ENCODE peak calls at places on chromosomes 4 and X, in nine cellular contexts. One of them, this sample, is unnamed. For H3K4me1, the result is how much of the 10 kb centered on the place peaks cover.

GRCh38 chr4:4344915-4345527 is 41.9 kb upstream of the NSG1 start:
- DNase-seq in HepG2: no peak
- DNase-seq in ascending aorta: no peak
- DNase-seq in OCI-LY7: peak
- DNase-seq in SJSA1: no peak
- DNase-seq in gastrocnemius medialis: no peak
- DNase-seq in mammary epithelial cell: no peak
- DNase-seq in upper lobe of left lung: no peak
- DNase-seq in fibroblast of lung: no peak
- DNase-seq in this sample: no peak

GRCh38 chr4:38386011-38386551 is 277.9 kb upstream of the KLF3 start:
- DNase-seq in HepG2: no peak
- DNase-seq in ascending aorta: no peak
- DNase-seq in OCI-LY7: no peak
- DNase-seq in SJSA1: no peak
- DNase-seq in gastrocnemius medialis: no peak
- DNase-seq in mammary epithelial cell: no peak
- DNase-seq in upper lobe of left lung: no peak
- DNase-seq in fibroblast of lung: no peak
- DNase-seq in this sample: no peak

GRCh38 chr4:72391281-72391680 is 177.7 kb downstream of the ADAMTS3 start:
- DNase-seq in HepG2: no peak
- DNase-seq in ascending aorta: no peak
- DNase-seq in OCI-LY7: no peak
- DNase-seq in SJSA1: no peak
- DNase-seq in gastrocnemius medialis: no peak
- DNase-seq in mammary epithelial cell: no peak
- DNase-seq in upper lobe of left lung: no peak
- DNase-seq in fibroblast of lung: no peak
- DNase-seq in this sample: no peak

GRCh38 chr4:3829954-3830773 is 64.0 kb downstream of the ADRA2C start:
- DNase-seq in HepG2: peak
- DNase-seq in ascending aorta: no peak
- DNase-seq in OCI-LY7: no peak
- DNase-seq in SJSA1: no peak
- DNase-seq in gastrocnemius medialis: no peak
- DNase-seq in mammary epithelial cell: no peak
- DNase-seq in upper lobe of left lung: no peak
- DNase-seq in fibroblast of lung: no peak
- DNase-seq in this sample: no peak

GRCh38 chr4:94412019-94413017 is 39.4 kb upstream of the PDLIM5 start:
- DNase-seq in HepG2: peak
- DNase-seq in ascending aorta: no peak
- DNase-seq in OCI-LY7: no peak
- DNase-seq in SJSA1: peak
- DNase-seq in gastrocnemius medialis: no peak
- DNase-seq in mammary epithelial cell: peak
- DNase-seq in upper lobe of left lung: no peak
- DNase-seq in fibroblast of lung: peak
- DNase-seq in this sample: no peak

GRCh38 chrX:130575831-130576404 is 174.1 kb downstream of the RBMX2 start:
- DNase-seq in HepG2: peak
- DNase-seq in ascending aorta: peak
- DNase-seq in OCI-LY7: peak
- DNase-seq in SJSA1: peak
- DNase-seq in gastrocnemius medialis: no peak
- DNase-seq in mammary epithelial cell: peak
- DNase-seq in upper lobe of left lung: peak
- DNase-seq in fibroblast of lung: peak
- DNase-seq in this sample: no peak

GRCh38 chrX:104565791-104566687 is at the start of gene IL1RAPL2:
- DNase-seq in HepG2: peak
- DNase-seq in ascending aorta: no peak
- DNase-seq in OCI-LY7: no peak
- DNase-seq in SJSA1: no peak
- DNase-seq in gastrocnemius medialis: no peak
- DNase-seq in mammary epithelial cell: peak
- DNase-seq in upper lobe of left lung: peak
- DNase-seq in fibroblast of lung: peak
- DNase-seq in this sample: peak

GRCh38 chr4:23966720-23967119 is 76.9 kb upstream of the PPARGC1A start:
- DNase-seq in HepG2: peak
- DNase-seq in ascending aorta: no peak
- DNase-seq in OCI-LY7: peak
- DNase-seq in SJSA1: no peak
- DNase-seq in gastrocnemius medialis: no peak
- DNase-seq in mammary epithelial cell: no peak
- DNase-seq in upper lobe of left lung: no peak
- DNase-seq in fibroblast of lung: peak
- DNase-seq in this sample: no peak

GRCh38 chrX:107672955-107673378 is 44.7 kb downstream of the PRPS1 start:
- DNase-seq in HepG2: peak
- DNase-seq in ascending aorta: peak
- DNase-seq in OCI-LY7: peak
- DNase-seq in SJSA1: peak
- DNase-seq in gastrocnemius medialis: peak
- DNase-seq in mammary epithelial cell: peak
- DNase-seq in upper lobe of left lung: peak
- DNase-seq in fibroblast of lung: peak
- DNase-seq in this sample: peak

GRCh38 chr4:163072222-163072621 is 94.5 kb downstream of the NAF1 start:
- DNase-seq in HepG2: no peak
- DNase-seq in ascending aorta: no peak
- DNase-seq in OCI-LY7: no peak
- DNase-seq in SJSA1: no peak
- DNase-seq in gastrocnemius medialis: no peak
- DNase-seq in mammary epithelial cell: peak
- DNase-seq in upper lobe of left lung: no peak
- DNase-seq in fibroblast of lung: peak
- DNase-seq in this sample: no peak

GRCh38 chr4:139816856-139817255 is 151.2 kb downstream of the MGST2 start:
- DNase-seq in HepG2: no peak
- DNase-seq in ascending aorta: no peak
- DNase-seq in OCI-LY7: no peak
- DNase-seq in SJSA1: no peak
- DNase-seq in gastrocnemius medialis: no peak
- DNase-seq in mammary epithelial cell: no peak
- DNase-seq in upper lobe of left lung: no peak
- DNase-seq in fibroblast of lung: no peak
- DNase-seq in this sample: no peak

GRCh38 chr4:184408021-184408710 is 66.2 kb downstream of the IRF2 start:
- DNase-seq in HepG2: no peak
- DNase-seq in ascending aorta: no peak
- DNase-seq in OCI-LY7: no peak
- DNase-seq in SJSA1: no peak
- DNase-seq in gastrocnemius medialis: no peak
- DNase-seq in mammary epithelial cell: peak
- DNase-seq in upper lobe of left lung: no peak
- DNase-seq in fibroblast of lung: peak
- DNase-seq in this sample: no peak

GRCh38 chr4:7855731-7856130 is 83.9 kb downstream of the AFAP1 start:
- DNase-seq in HepG2: no peak
- DNase-seq in ascending aorta: no peak
- DNase-seq in OCI-LY7: no peak
- DNase-seq in SJSA1: no peak
- DNase-seq in gastrocnemius medialis: no peak
- DNase-seq in mammary epithelial cell: no peak
- DNase-seq in upper lobe of left lung: no peak
- DNase-seq in fibroblast of lung: no peak
- DNase-seq in this sample: no peak

GRCh38 chr4:2172161-2172560 is 69.8 kb downstream of the HAUS3 start:
- DNase-seq in HepG2: no peak
- DNase-seq in ascending aorta: no peak
- DNase-seq in OCI-LY7: no peak
- DNase-seq in SJSA1: no peak
- DNase-seq in gastrocnemius medialis: no peak
- DNase-seq in mammary epithelial cell: no peak
- DNase-seq in upper lobe of left lung: no peak
- DNase-seq in fibroblast of lung: no peak
- DNase-seq in this sample: no peak
- H3K4me3 ChIP-seq in HepG2: no peak
- H3K4me3 ChIP-seq in ascending aorta: no peak
- H3K4me3 ChIP-seq in OCI-LY7: no peak
- H3K4me3 ChIP-seq in SJSA1: no peak
- H3K4me3 ChIP-seq in gastrocnemius medialis: no peak
- H3K4me3 ChIP-seq in mammary epithelial cell: no peak
- H3K4me3 ChIP-seq in upper lobe of left lung: no peak
- H3K4me3 ChIP-seq in fibroblast of lung: no peak
- H3K4me3 ChIP-seq in this sample: no peak

DNA sequence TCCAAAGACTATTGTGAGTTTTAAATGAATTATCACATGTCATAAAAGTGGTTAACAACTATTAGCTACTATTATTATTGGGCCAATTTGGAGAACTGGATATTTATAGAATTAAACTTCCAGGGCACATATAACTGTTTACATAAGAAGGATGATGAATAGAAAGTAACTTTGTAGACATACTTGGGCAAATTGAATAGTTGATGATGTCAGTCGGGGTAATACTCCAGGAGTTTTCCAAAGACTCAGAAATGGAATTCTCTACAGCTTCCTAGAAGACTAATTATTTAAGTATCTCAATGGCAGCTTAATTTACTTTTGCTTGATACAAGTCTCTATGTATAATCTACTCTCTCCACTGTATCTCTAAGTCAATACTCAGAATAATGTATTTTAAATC is 4.9 kb upstream of the SLAIN2 start:
- DNase-seq in HepG2: no peak
- DNase-seq in ascending aorta: no peak
- DNase-seq in OCI-LY7: no peak
- DNase-seq in SJSA1: no peak
- DNase-seq in gastrocnemius medialis: no peak
- DNase-seq in mammary epithelial cell: no peak
- DNase-seq in upper lobe of left lung: no peak
- DNase-seq in fibroblast of lung: peak
- DNase-seq in this sample: no peak
- H3K4me1 ChIP-seq in HepG2: under half
- H3K4me1 ChIP-seq in ascending aorta: under half
- H3K4me1 ChIP-seq in OCI-LY7: under half
- H3K4me1 ChIP-seq in SJSA1: under half
- H3K4me1 ChIP-seq in gastrocnemius medialis: under half
- H3K4me1 ChIP-seq in mammary epithelial cell: under half
- H3K4me1 ChIP-seq in upper lobe of left lung: under half
- H3K4me1 ChIP-seq in fibroblast of lung: under half
- H3K4me1 ChIP-seq in this sample: under half

GRCh38 chrX:153348421-153348820 is 14.5 kb downstream of the ZNF275 start:
- DNase-seq in HepG2: no peak
- DNase-seq in ascending aorta: no peak
- DNase-seq in OCI-LY7: no peak
- DNase-seq in SJSA1: no peak
- DNase-seq in gastrocnemius medialis: no peak
- DNase-seq in mammary epithelial cell: no peak
- DNase-seq in upper lobe of left lung: no peak
- DNase-seq in fibroblast of lung: no peak
- DNase-seq in this sample: no peak

GRCh38 chrX:153349952-153350351 is 16.0 kb downstream of the ZNF275 start:
- DNase-seq in HepG2: no peak
- DNase-seq in ascending aorta: no peak
- DNase-seq in OCI-LY7: no peak
- DNase-seq in SJSA1: no peak
- DNase-seq in gastrocnemius medialis: no peak
- DNase-seq in mammary epithelial cell: no peak
- DNase-seq in upper lobe of left lung: no peak
- DNase-seq in fibroblast of lung: no peak
- DNase-seq in this sample: no peak

GRCh38 chrX:153353416-153353815 is 19.5 kb downstream of the ZNF275 start:
- DNase-seq in HepG2: no peak
- DNase-seq in ascending aorta: no peak
- DNase-seq in OCI-LY7: peak
- DNase-seq in SJSA1: no peak
- DNase-seq in gastrocnemius medialis: no peak
- DNase-seq in mammary epithelial cell: no peak
- DNase-seq in upper lobe of left lung: no peak
- DNase-seq in fibroblast of lung: no peak
- DNase-seq in this sample: no peak

GRCh38 chrX:153351981-153352380 is 18.0 kb downstream of the ZNF275 start:
- DNase-seq in HepG2: no peak
- DNase-seq in ascending aorta: no peak
- DNase-seq in OCI-LY7: peak
- DNase-seq in SJSA1: no peak
- DNase-seq in gastrocnemius medialis: no peak
- DNase-seq in mammary epithelial cell: no peak
- DNase-seq in upper lobe of left lung: no peak
- DNase-seq in fibroblast of lung: no peak
- DNase-seq in this sample: no peak

GRCh38 chrX:153352858-153353257 is 18.9 kb downstream of the ZNF275 start:
- DNase-seq in HepG2: no peak
- DNase-seq in ascending aorta: no peak
- DNase-seq in OCI-LY7: no peak
- DNase-seq in SJSA1: no peak
- DNase-seq in gastrocnemius medialis: no peak
- DNase-seq in mammary epithelial cell: no peak
- DNase-seq in upper lobe of left lung: no peak
- DNase-seq in fibroblast of lung: no peak
- DNase-seq in this sample: no peak
- H3K4me3 ChIP-seq in HepG2: no peak
- H3K4me3 ChIP-seq in ascending aorta: no peak
- H3K4me3 ChIP-seq in OCI-LY7: peak
- H3K4me3 ChIP-seq in SJSA1: no peak
- H3K4me3 ChIP-seq in gastrocnemius medialis: no peak
- H3K4me3 ChIP-seq in mammary epithelial cell: no peak
- H3K4me3 ChIP-seq in upper lobe of left lung: no peak
- H3K4me3 ChIP-seq in fibroblast of lung: no peak
- H3K4me3 ChIP-seq in this sample: no peak

GRCh38 chr4:48268956-48269860 is at the start of gene TEC:
- DNase-seq in HepG2: no peak
- DNase-seq in ascending aorta: peak
- DNase-seq in OCI-LY7: peak
- DNase-seq in SJSA1: no peak
- DNase-seq in gastrocnemius medialis: peak
- DNase-seq in mammary epithelial cell: no peak
- DNase-seq in upper lobe of left lung: peak
- DNase-seq in fibroblast of lung: peak
- DNase-seq in this sample: no peak
- H3K4me1 ChIP-seq in HepG2: under half
- H3K4me1 ChIP-seq in ascending aorta: under half
- H3K4me1 ChIP-seq in OCI-LY7: under half
- H3K4me1 ChIP-seq in SJSA1: under half
- H3K4me1 ChIP-seq in gastrocnemius medialis: under half
- H3K4me1 ChIP-seq in mammary epithelial cell: under half
- H3K4me1 ChIP-seq in upper lobe of left lung: under half
- H3K4me1 ChIP-seq in fibroblast of lung: under half
- H3K4me1 ChIP-seq in this sample: under half

This sample was measured in breast epithelium.